ENCODE peak calls at places on chromosomes 12 and 14, in four cellular contexts. One of them, this sample, is unnamed.

GRCh38 chr12:128783129-128783574 is 40.6 kb downstream of the SLC15A4 start:
- DNase-seq in GM12878: no peak
- DNase-seq in HL-60: no peak
- DNase-seq in K562: no peak
- DNase-seq in this sample: no peak

GRCh38 chr14:92153581-92153980 is 31.8 kb downstream of the CPSF2 start:
- DNase-seq in K562: no peak
- DNase-seq in HL-60: no peak
- DNase-seq in GM12878: no peak
- DNase-seq in this sample: no peak

GRCh38 chr14:99910337-99911268 is 117.4 kb downstream of the EML1 start:
- DNase-seq in GM12878: no peak
- DNase-seq in K562: no peak
- DNase-seq in HL-60: no peak
- DNase-seq in this sample: no peak

GRCh38 chr12:13187399-13187798 is 9.1 kb upstream of the EMP1 start:
- DNase-seq in HL-60: no peak
- DNase-seq in GM12878: no peak
- DNase-seq in K562: no peak
- DNase-seq in this sample: no peak

GRCh38 chr12:14664434-14665023 is 31.9 kb downstream of the GUCY2C start:
- DNase-seq in GM12878: no peak
- DNase-seq in K562: peak; percentile 6
- DNase-seq in HL-60: peak; percentile 48
- DNase-seq in this sample: no peak

GRCh38 chr14:69860221-69860620 is 19.0 kb upstream of the SMOC1 start:
- DNase-seq in K562: no peak
- DNase-seq in GM12878: no peak
- DNase-seq in HL-60: no peak
- DNase-seq in this sample: no peak

GRCh38 chr12:29771786-29772185 is 12.0 kb downstream of the TMTC1 start:
- DNase-seq in K562: no peak
- DNase-seq in GM12878: no peak
- DNase-seq in HL-60: no peak
- DNase-seq in this sample: no peak

GRCh38 chr12:116233669-116234068 is 43.8 kb downstream of the MED13L start:
- DNase-seq in HL-60: no peak
- DNase-seq in GM12878: no peak
- DNase-seq in K562: no peak
- DNase-seq in this sample: no peak

GRCh38 chr12:6701078-6701768 is 608 bp upstream of the PIANP start:
- DNase-seq in K562: no peak
- DNase-seq in GM12878: no peak
- DNase-seq in HL-60: no peak
- DNase-seq in this sample: no peak

GRCh38 chr12:91108196-91108595 is 3.1 kb downstream of the LUM start:
- DNase-seq in GM12878: no peak
- DNase-seq in HL-60: no peak
- DNase-seq in K562: no peak
- DNase-seq in this sample: no peak

GRCh38 chr14:38536376-38537038 is 280.6 kb upstream of the CLEC14A start:
- DNase-seq in K562: no peak
- DNase-seq in GM12878: no peak
- DNase-seq in HL-60: no peak
- DNase-seq in this sample: no peak

GRCh38 chr14:96629082-96629481 is 126.9 kb downstream of the PAPOLA start:
- DNase-seq in GM12878: no peak
- DNase-seq in K562: no peak
- DNase-seq in HL-60: no peak
- DNase-seq in this sample: no peak

GRCh38 chr12:10101042-10101579 is 2.3 kb upstream of the CLEC1A start:
- DNase-seq in HL-60: peak; percentile 4
- DNase-seq in K562: no peak
- DNase-seq in GM12878: no peak
- DNase-seq in this sample: no peak

GRCh38 chr12:124704619-124705018 is 137.2 kb upstream of the NCOR2 start:
- DNase-seq in K562: no peak
- DNase-seq in GM12878: no peak
- DNase-seq in HL-60: no peak
- DNase-seq in this sample: no peak

GRCh38 chr12:89166525-89166934 is 185.8 kb downstream of the DUSP6 start:
- DNase-seq in HL-60: peak; percentile 53
- DNase-seq in GM12878: peak; percentile 43
- DNase-seq in K562: no peak
- DNase-seq in this sample: peak; percentile 2

GRCh38 chr14:20530771-20531571 is 25.6 kb downstream of the RNASE10 start:
- DNase-seq in HL-60: peak; percentile 81
- DNase-seq in GM12878: peak; percentile 21
- DNase-seq in K562: peak; percentile 23
- DNase-seq in this sample: no peak

GRCh38 chr14:90444077-90444696 is 47.4 kb downstream of the CALM1 start:
- DNase-seq in HL-60: no peak
- DNase-seq in GM12878: no peak
- DNase-seq in K562: no peak
- DNase-seq in this sample: no peak

GRCh38 chr12:47017901-47018479 is 61.4 kb upstream of the PCED1B start:
- DNase-seq in K562: no peak
- DNase-seq in GM12878: no peak
- DNase-seq in HL-60: no peak
- DNase-seq in this sample: no peak

GRCh38 chr14:64410084-64410774 is 22.1 kb downstream of the MTHFD1 start:
- DNase-seq in K562: no peak
- DNase-seq in GM12878: no peak
- DNase-seq in HL-60: no peak
- DNase-seq in this sample: no peak

GRCh38 chr12:2274733-2275132 is 221.9 kb downstream of the CACNA1C start:
- DNase-seq in HL-60: no peak
- DNase-seq in GM12878: no peak
- DNase-seq in K562: no peak
- DNase-seq in this sample: no peak

GRCh38 chr12:2273288-2273687 is 220.5 kb downstream of the CACNA1C start:
- DNase-seq in HL-60: no peak
- DNase-seq in GM12878: no peak
- DNase-seq in K562: no peak
- DNase-seq in this sample: no peak

GRCh38 chr12:2273751-2274150 is 221.0 kb downstream of the CACNA1C start:
- DNase-seq in K562: no peak
- DNase-seq in HL-60: no peak
- DNase-seq in GM12878: no peak
- DNase-seq in this sample: no peak

GRCh38 chr12:2270846-2271245 is 218.1 kb downstream of the CACNA1C start:
- DNase-seq in HL-60: no peak
- DNase-seq in K562: no peak
- DNase-seq in GM12878: no peak
- DNase-seq in this sample: no peak

GRCh38 chr12:2271961-2272360 is 219.2 kb downstream of the CACNA1C start:
- DNase-seq in HL-60: no peak
- DNase-seq in K562: no peak
- DNase-seq in GM12878: no peak
- DNase-seq in this sample: no peak
- TF ChIP-seq SPI1 in HL-60: no peak
- TF ChIP-seq SPI1 in K562: no peak
- TF ChIP-seq SPI1 in GM12878: no peak
- TF ChIP-seq SPI1 in this sample: no peak

GRCh38 chr12:114671321-114671663 is 12.7 kb downstream of the TBX3 start:
- DNase-seq in HL-60: no peak
- DNase-seq in K562: no peak
- DNase-seq in GM12878: no peak
- DNase-seq in this sample: no peak

GRCh38 chr12:114668151-114668891 is 15.7 kb downstream of the TBX3 start:
- DNase-seq in HL-60: peak; percentile 49
- DNase-seq in GM12878: no peak
- DNase-seq in K562: peak; percentile 41
- DNase-seq in this sample: peak; percentile 61

GRCh38 chr12:114668905-114669304 is 15.1 kb downstream of the TBX3 start:
- DNase-seq in K562: no peak
- DNase-seq in HL-60: no peak
- DNase-seq in GM12878: no peak
- DNase-seq in this sample: no peak

GRCh38 chr12:114670257-114670955 is 13.6 kb downstream of the TBX3 start:
- DNase-seq in GM12878: no peak
- DNase-seq in HL-60: no peak
- DNase-seq in K562: no peak
- DNase-seq in this sample: no peak

GRCh38 chr12:114669501-114670256 is 14.3 kb downstream of the TBX3 start:
- DNase-seq in K562: no peak
- DNase-seq in GM12878: no peak
- DNase-seq in HL-60: no peak
- DNase-seq in this sample: no peak
- TF ChIP-seq SPI1 in K562: no peak
- TF ChIP-seq SPI1 in GM12878: no peak
- TF ChIP-seq SPI1 in HL-60: no peak
- TF ChIP-seq SPI1 in this sample: no peak

GRCh38 chr12:79826267-79827128 is 108.4 kb downstream of the PPP1R12A start:
- DNase-seq in K562: no peak
- DNase-seq in GM12878: no peak
- DNase-seq in HL-60: no peak
- DNase-seq in this sample: no peak

GRCh38 chr12:79827484-79827883 is 107.4 kb downstream of the PPP1R12A start:
- DNase-seq in GM12878: no peak
- DNase-seq in K562: no peak
- DNase-seq in HL-60: no peak
- DNase-seq in this sample: no peak

GRCh38 chr12:79818856-79819255 is 116.0 kb downstream of the PPP1R12A start:
- DNase-seq in GM12878: no peak
- DNase-seq in HL-60: no peak
- DNase-seq in K562: no peak
- DNase-seq in this sample: no peak

GRCh38 chr12:79822475-79822874 is 112.4 kb downstream of the PPP1R12A start:
- DNase-seq in HL-60: no peak
- DNase-seq in K562: no peak
- DNase-seq in GM12878: no peak
- DNase-seq in this sample: no peak
- TF ChIP-seq SPI1 in HL-60: no peak
- TF ChIP-seq SPI1 in K562: no peak
- TF ChIP-seq SPI1 in GM12878: no peak
- TF ChIP-seq SPI1 in this sample: no peak

GRCh38 chr14:72663956-72664650 is 229.8 kb downstream of the DPF3 start:
- DNase-seq in K562: no peak
- DNase-seq in HL-60: no peak
- DNase-seq in GM12878: no peak
- DNase-seq in this sample: no peak

GRCh38 chr14:72666610-72667009 is 227.3 kb downstream of the DPF3 start:
- DNase-seq in GM12878: no peak
- DNase-seq in HL-60: no peak
- DNase-seq in K562: no peak
- DNase-seq in this sample: no peak

GRCh38 chr14:72663076-72663487 is 230.8 kb downstream of the DPF3 start:
- DNase-seq in GM12878: no peak
- DNase-seq in K562: no peak
- DNase-seq in HL-60: no peak
- DNase-seq in this sample: no peak

GRCh38 chr14:72664651-72665050 is 229.2 kb downstream of the DPF3 start:
- DNase-seq in GM12878: no peak
- DNase-seq in K562: peak; percentile 10
- DNase-seq in HL-60: no peak
- DNase-seq in this sample: no peak

GRCh38 chr14:72665259-72665658 is 228.6 kb downstream of the DPF3 start:
- DNase-seq in GM12878: no peak
- DNase-seq in HL-60: no peak
- DNase-seq in K562: no peak
- DNase-seq in this sample: no peak
- TF ChIP-seq SPI1 in GM12878: no peak
- TF ChIP-seq SPI1 in HL-60: no peak
- TF ChIP-seq SPI1 in K562: no peak
- TF ChIP-seq SPI1 in this sample: no peak

GRCh38 chr12:19652391-19652790 is 213.1 kb downstream of the AEBP2 start:
- DNase-seq in HL-60: no peak
- DNase-seq in K562: no peak
- DNase-seq in GM12878: no peak
- DNase-seq in this sample: no peak
- TF ChIP-seq SPI1 in HL-60: no peak
- TF ChIP-seq SPI1 in K562: no peak
- TF ChIP-seq SPI1 in GM12878: no peak
- TF ChIP-seq SPI1 in this sample: no peak

GRCh38 chr14:101820283-101820798 is 58.8 kb downstream of the PPP2R5C start:
- DNase-seq in GM12878: peak; percentile 65
- DNase-seq in K562: no peak
- DNase-seq in HL-60: no peak
- DNase-seq in this sample: no peak
- TF ChIP-seq SPI1 in GM12878: no peak
- TF ChIP-seq SPI1 in K562: no peak
- TF ChIP-seq SPI1 in HL-60: no peak
- TF ChIP-seq SPI1 in this sample: no peak